ENCODE peak calls at places on chromosome 4, in ten cellular contexts. One of them, this sample, is unnamed.

GRCh38 chr4:57094482-57095223 is 15.5 kb downstream of the IGFBP7 start:
- DNase-seq in uterus: no peak
- DNase-seq in activated CD4-positive, CD25-positive, alpha-beta regulatory T cell treated with anti-CD3 and anti-CD28 coated beads, Interleukin-2, amount 50 U/mL, for 72 hours: no peak
- DNase-seq in T-helper 2 cell: no peak
- DNase-seq in NCI-H2081: no peak
- DNase-seq in ELF-1: no peak
- DNase-seq in BJ: no peak
- DNase-seq in HEK293T: no peak
- DNase-seq in coronary artery: no peak
- DNase-seq in GM12865: no peak
- DNase-seq in this sample: no peak

GRCh38 chr4:6446538-6447451 is 25.6 kb downstream of the PPP2R2C start:
- DNase-seq in activated CD4-positive, CD25-positive, alpha-beta regulatory T cell treated with anti-CD3 and anti-CD28 coated beads, Interleukin-2, amount 50 U/mL, for 72 hours: no peak
- DNase-seq in HEK293T: no peak
- DNase-seq in coronary artery: no peak
- DNase-seq in T-helper 2 cell: no peak
- DNase-seq in NCI-H2081: no peak
- DNase-seq in GM12865: no peak
- DNase-seq in BJ: no peak
- DNase-seq in ELF-1: no peak
- DNase-seq in uterus: peak; percentile 56
- DNase-seq in this sample: no peak

GRCh38 chr4:33184684-33185083 is 2464.5 kb downstream of the PCDH7 start:
- DNase-seq in NCI-H2081: no peak
- DNase-seq in uterus: no peak
- DNase-seq in ELF-1: no peak
- DNase-seq in coronary artery: no peak
- DNase-seq in BJ: no peak
- DNase-seq in GM12865: peak; percentile 13
- DNase-seq in activated CD4-positive, CD25-positive, alpha-beta regulatory T cell treated with anti-CD3 and anti-CD28 coated beads, Interleukin-2, amount 50 U/mL, for 72 hours: no peak
- DNase-seq in HEK293T: no peak
- DNase-seq in T-helper 2 cell: no peak
- DNase-seq in this sample: no peak

GRCh38 chr4:119810001-119810400 is 181.4 kb upstream of the PDE5A start:
- DNase-seq in T-helper 2 cell: no peak
- DNase-seq in uterus: no peak
- DNase-seq in NCI-H2081: no peak
- DNase-seq in coronary artery: no peak
- DNase-seq in GM12865: no peak
- DNase-seq in activated CD4-positive, CD25-positive, alpha-beta regulatory T cell treated with anti-CD3 and anti-CD28 coated beads, Interleukin-2, amount 50 U/mL, for 72 hours: no peak
- DNase-seq in ELF-1: no peak
- DNase-seq in HEK293T: no peak
- DNase-seq in BJ: no peak
- DNase-seq in this sample: no peak

GRCh38 chr4:158681630-158682029 is 9.5 kb downstream of the ETFDH start:
- DNase-seq in T-helper 2 cell: no peak
- DNase-seq in activated CD4-positive, CD25-positive, alpha-beta regulatory T cell treated with anti-CD3 and anti-CD28 coated beads, Interleukin-2, amount 50 U/mL, for 72 hours: no peak
- DNase-seq in uterus: no peak
- DNase-seq in ELF-1: no peak
- DNase-seq in GM12865: no peak
- DNase-seq in HEK293T: no peak
- DNase-seq in coronary artery: no peak
- DNase-seq in NCI-H2081: no peak
- DNase-seq in BJ: no peak
- DNase-seq in this sample: no peak

GRCh38 chr4:24434193-24434728 is 150.1 kb downstream of the DHX15 start:
- DNase-seq in coronary artery: no peak
- DNase-seq in activated CD4-positive, CD25-positive, alpha-beta regulatory T cell treated with anti-CD3 and anti-CD28 coated beads, Interleukin-2, amount 50 U/mL, for 72 hours: no peak
- DNase-seq in NCI-H2081: no peak
- DNase-seq in BJ: no peak
- DNase-seq in HEK293T: peak; percentile 6
- DNase-seq in uterus: no peak
- DNase-seq in GM12865: no peak
- DNase-seq in T-helper 2 cell: no peak
- DNase-seq in ELF-1: no peak
- DNase-seq in this sample: no peak

GRCh38 chr4:147865926-147866325 is 134.0 kb downstream of the ARHGAP10 start:
- DNase-seq in HEK293T: no peak
- DNase-seq in uterus: no peak
- DNase-seq in GM12865: no peak
- DNase-seq in coronary artery: no peak
- DNase-seq in NCI-H2081: no peak
- DNase-seq in T-helper 2 cell: no peak
- DNase-seq in BJ: no peak
- DNase-seq in activated CD4-positive, CD25-positive, alpha-beta regulatory T cell treated with anti-CD3 and anti-CD28 coated beads, Interleukin-2, amount 50 U/mL, for 72 hours: no peak
- DNase-seq in ELF-1: peak; percentile 33
- DNase-seq in this sample: no peak

GRCh38 chr4:163269874-163270273 is 62.5 kb downstream of the NPY1R start:
- DNase-seq in HEK293T: no peak
- DNase-seq in uterus: no peak
- DNase-seq in ELF-1: no peak
- DNase-seq in coronary artery: no peak
- DNase-seq in GM12865: no peak
- DNase-seq in T-helper 2 cell: no peak
- DNase-seq in BJ: no peak
- DNase-seq in activated CD4-positive, CD25-positive, alpha-beta regulatory T cell treated with anti-CD3 and anti-CD28 coated beads, Interleukin-2, amount 50 U/mL, for 72 hours: no peak
- DNase-seq in NCI-H2081: no peak
- DNase-seq in this sample: no peak

GRCh38 chr4:180688480-180688879 is 1554.7 kb upstream of the TENM3 start:
- DNase-seq in BJ: no peak
- DNase-seq in uterus: no peak
- DNase-seq in NCI-H2081: no peak
- DNase-seq in T-helper 2 cell: no peak
- DNase-seq in coronary artery: no peak
- DNase-seq in HEK293T: peak; percentile 11
- DNase-seq in ELF-1: no peak
- DNase-seq in activated CD4-positive, CD25-positive, alpha-beta regulatory T cell treated with anti-CD3 and anti-CD28 coated beads, Interleukin-2, amount 50 U/mL, for 72 hours: no peak
- DNase-seq in GM12865: no peak
- DNase-seq in this sample: no peak

GRCh38 chr4:140249351-140249750 is 95.4 kb upstream of the MAML3 start:
- DNase-seq in BJ: no peak
- DNase-seq in uterus: no peak
- DNase-seq in activated CD4-positive, CD25-positive, alpha-beta regulatory T cell treated with anti-CD3 and anti-CD28 coated beads, Interleukin-2, amount 50 U/mL, for 72 hours: no peak
- DNase-seq in T-helper 2 cell: no peak
- DNase-seq in NCI-H2081: no peak
- DNase-seq in ELF-1: no peak
- DNase-seq in HEK293T: no peak
- DNase-seq in GM12865: no peak
- DNase-seq in coronary artery: no peak
- DNase-seq in this sample: no peak

GRCh38 chr4:73698217-73698616 is 42.2 kb upstream of the CXCL8 start:
- DNase-seq in coronary artery: no peak
- DNase-seq in T-helper 2 cell: no peak
- DNase-seq in ELF-1: no peak
- DNase-seq in GM12865: no peak
- DNase-seq in uterus: no peak
- DNase-seq in HEK293T: no peak
- DNase-seq in activated CD4-positive, CD25-positive, alpha-beta regulatory T cell treated with anti-CD3 and anti-CD28 coated beads, Interleukin-2, amount 50 U/mL, for 72 hours: no peak
- DNase-seq in NCI-H2081: no peak
- DNase-seq in BJ: no peak
- DNase-seq in this sample: no peak

GRCh38 chr4:84032372-84032771 is 466.7 kb downstream of the NKX6-1 start:
- DNase-seq in NCI-H2081: no peak
- DNase-seq in coronary artery: no peak
- DNase-seq in GM12865: peak; percentile 90
- DNase-seq in HEK293T: no peak
- DNase-seq in activated CD4-positive, CD25-positive, alpha-beta regulatory T cell treated with anti-CD3 and anti-CD28 coated beads, Interleukin-2, amount 50 U/mL, for 72 hours: no peak
- DNase-seq in uterus: no peak
- DNase-seq in ELF-1: no peak
- DNase-seq in BJ: no peak
- DNase-seq in T-helper 2 cell: no peak
- DNase-seq in this sample: peak; percentile 33

GRCh38 chr4:13484749-13485345 is 707 bp upstream of the RAB28 start:
- DNase-seq in GM12865: peak; percentile 58
- DNase-seq in HEK293T: peak; percentile 21
- DNase-seq in NCI-H2081: peak; percentile 36
- DNase-seq in BJ: no peak
- DNase-seq in ELF-1: no peak
- DNase-seq in T-helper 2 cell: no peak
- DNase-seq in activated CD4-positive, CD25-positive, alpha-beta regulatory T cell treated with anti-CD3 and anti-CD28 coated beads, Interleukin-2, amount 50 U/mL, for 72 hours: no peak
- DNase-seq in uterus: no peak
- DNase-seq in coronary artery: no peak
- DNase-seq in this sample: no peak

GRCh38 chr4:110198472-110199419 is at the start of gene ELOVL6:
- DNase-seq in ELF-1: peak; percentile 98
- DNase-seq in GM12865: peak; percentile 90
- DNase-seq in HEK293T: peak; percentile 67
- DNase-seq in uterus: peak; percentile 66
- DNase-seq in NCI-H2081: peak; percentile 31
- DNase-seq in BJ: no peak
- DNase-seq in activated CD4-positive, CD25-positive, alpha-beta regulatory T cell treated with anti-CD3 and anti-CD28 coated beads, Interleukin-2, amount 50 U/mL, for 72 hours: no peak
- DNase-seq in T-helper 2 cell: peak; percentile 3
- DNase-seq in coronary artery: no peak
- DNase-seq in this sample: no peak